ENCODE peak calls at places on chromosomes 1 and 21, in six cellular contexts. Y is mucosa of descending colon, F is upper lobe of left lung, T is astrocyte of the spinal cord, V is A549, A is brain microvascular endothelial cell. N is an unnamed sample.

GRCh38 chr1:95655321-95656020 is 421.5 kb downstream of the RWDD3 start:
- DNase-seq in Y (no peak), A (no peak), V (no peak), F (no peak), T (no peak), N (no peak)

GRCh38 chr1:241531195-241532172 is 694 bp upstream of the KMO start:
- DNase-seq in A (no peak), T (peak), F (no peak), Y (no peak), V (peak), N (peak)

GRCh38 chr1:19478241-19478780 is 7.0 kb downstream of the CAPZB start:
- DNase-seq in V (no peak), T (no peak), Y (no peak), F (no peak), A (no peak), N (no peak)

GRCh38 chr1:147292012-147292411 is 49.5 kb downstream of the CHD1L start:
- DNase-seq in A (peak), F (no peak), Y (no peak), T (peak), V (no peak), N (peak)

GRCh38 chr1:1116701-1117468 is 996 bp upstream of the C1orf159 start:
- DNase-seq in F (no peak), T (no peak), V (peak), A (no peak), Y (peak), N (no peak)

GRCh38 chr1:151196292-151196800 is 2.0 kb upstream of the PIP5K1A start:
- DNase-seq in Y (no peak), A (peak), V (peak), F (no peak), T (peak), N (no peak)

GRCh38 chr1:25198731-25199231 is 33.5 kb downstream of the SYF2 start:
- DNase-seq in A (peak), F (peak), Y (peak), T (peak), V (no peak), N (no peak)

GRCh38 chr1:26861889-26862371 is 1.0 kb upstream of the SFN start:
- DNase-seq in V (no peak), Y (peak), F (no peak), A (no peak), T (no peak), N (no peak)

GRCh38 chr1:228463559-228464455 is 23.4 kb upstream of the RNF187 start:
- DNase-seq in V (peak), A (no peak), T (no peak), Y (peak), F (peak), N (no peak)

GRCh38 chr1:236168716-236169429 is 26.5 kb downstream of the GPR137B start:
- DNase-seq in V (peak), T (peak), A (peak), F (peak), Y (no peak), N (no peak)

GRCh38 chr1:24003331-24003972 is 23.3 kb upstream of the SRSF10 start:
- DNase-seq in A (peak), Y (no peak), V (no peak), F (no peak), T (peak), N (no peak)

GRCh38 chr1:169511339-169512028 is 25.7 kb upstream of the SLC19A2 start:
- DNase-seq in V (no peak), A (peak), T (peak), Y (no peak), F (no peak), N (peak)

GRCh38 chr1:39789571-39790110 is 976 bp upstream of the BMP8B start:
- DNase-seq in Y (no peak), V (no peak), F (no peak), T (no peak), A (no peak), N (no peak)
- H3K4me3 ChIP-seq in Y (no peak), V (peak), F (peak), T (no peak), A (no peak), N (no peak)

DNA sequence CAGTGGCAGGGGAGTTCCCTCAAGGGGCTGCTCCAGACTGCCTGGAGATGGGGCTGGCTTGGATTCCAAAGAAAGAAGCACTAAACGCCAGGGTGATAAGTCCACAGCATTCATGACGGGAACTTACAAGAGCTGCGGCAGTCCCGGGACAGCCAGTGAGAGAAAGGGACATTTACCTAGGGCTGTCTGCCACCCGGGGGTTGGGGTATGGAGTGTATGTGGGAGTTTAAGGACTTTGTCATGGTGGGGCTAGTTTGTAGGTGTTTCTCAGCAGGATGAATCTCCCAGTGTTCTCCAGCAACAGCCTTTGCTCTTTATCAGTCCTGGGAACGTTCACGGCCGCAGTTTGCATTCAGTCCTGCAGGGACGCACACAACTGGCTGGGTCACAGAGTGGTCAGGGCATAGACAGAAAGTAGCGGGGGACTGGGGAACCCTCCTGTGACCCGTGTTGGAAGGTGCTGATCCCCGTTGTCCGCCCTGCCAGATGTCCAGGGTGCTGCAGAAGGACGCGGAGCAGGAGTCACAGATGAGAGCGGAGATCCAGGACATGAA is 41.4 kb upstream of the HMGN1 start:
- DNase-seq in T (no peak), A (no peak), Y (no peak), F (no peak), V (no peak), N (no peak)
- TF ChIP-seq CTCF in T (no peak), A (no peak), Y (no peak), F (no peak), V (no peak), N (no peak)

DNA sequence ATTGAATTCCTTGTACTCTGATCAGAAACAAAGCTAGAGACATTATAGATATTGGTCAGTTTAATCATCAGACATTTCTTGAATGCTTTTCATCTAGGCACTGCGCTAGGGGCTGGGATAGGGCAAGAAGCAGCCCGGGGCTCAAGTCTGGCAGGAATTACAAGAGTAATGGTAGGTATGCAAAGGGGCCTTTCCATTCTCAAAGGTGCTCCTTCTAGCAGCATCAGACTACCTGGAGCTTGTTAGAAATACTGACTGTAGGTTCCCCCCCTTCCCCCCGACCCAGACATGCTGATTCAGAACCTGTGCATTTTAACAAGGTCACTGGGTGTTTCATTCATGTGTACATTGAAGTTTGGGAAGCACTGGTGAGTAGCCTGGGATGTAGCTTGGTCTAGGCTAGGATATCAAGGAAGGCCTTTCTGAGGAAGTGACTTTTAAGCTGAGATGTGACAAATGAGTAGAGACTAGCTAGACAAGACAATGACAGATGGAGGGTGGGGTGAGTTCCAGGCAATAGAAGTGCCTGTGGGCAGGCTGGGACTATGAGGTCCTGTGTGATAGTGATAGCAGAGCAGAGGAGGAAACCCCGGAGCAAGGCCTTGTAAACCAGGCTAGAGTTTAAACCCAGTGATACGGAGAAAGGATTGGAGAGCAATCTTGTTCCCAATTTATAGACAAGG is 26.3 kb downstream of the NFASC start:
- DNase-seq in T (no peak), Y (no peak), V (no peak), A (no peak), F (no peak), N (no peak)
- H3K4me3 ChIP-seq in T (no peak), Y (no peak), V (no peak), A (no peak), F (no peak), N (no peak)

DNA sequence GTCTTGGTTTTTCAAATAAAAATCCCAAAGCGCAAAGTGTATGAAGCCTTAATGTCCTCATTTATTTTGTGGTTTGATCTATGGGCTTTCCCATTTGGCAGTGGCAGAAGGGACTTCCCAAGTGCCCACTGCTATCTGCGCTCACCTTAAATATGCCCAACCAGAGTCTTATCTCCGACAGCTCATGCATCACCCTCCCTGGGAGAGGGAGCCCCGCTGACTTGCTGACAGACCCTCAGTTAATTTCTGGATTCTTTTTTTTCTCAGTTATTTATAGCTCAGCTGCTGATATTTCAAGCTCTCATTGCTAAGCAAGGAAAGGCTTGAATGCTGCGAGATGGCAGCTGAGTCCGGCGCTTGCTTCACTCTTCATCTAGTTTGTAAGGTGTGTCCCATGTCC is 19.3 kb downstream of the KAZN start:
- DNase-seq in Y (no peak), A (no peak), F (no peak), T (no peak), V (no peak), N (no peak)
- TF ChIP-seq CTCF in Y (no peak), A (no peak), F (no peak), T (no peak), V (no peak), N (no peak)

DNA sequence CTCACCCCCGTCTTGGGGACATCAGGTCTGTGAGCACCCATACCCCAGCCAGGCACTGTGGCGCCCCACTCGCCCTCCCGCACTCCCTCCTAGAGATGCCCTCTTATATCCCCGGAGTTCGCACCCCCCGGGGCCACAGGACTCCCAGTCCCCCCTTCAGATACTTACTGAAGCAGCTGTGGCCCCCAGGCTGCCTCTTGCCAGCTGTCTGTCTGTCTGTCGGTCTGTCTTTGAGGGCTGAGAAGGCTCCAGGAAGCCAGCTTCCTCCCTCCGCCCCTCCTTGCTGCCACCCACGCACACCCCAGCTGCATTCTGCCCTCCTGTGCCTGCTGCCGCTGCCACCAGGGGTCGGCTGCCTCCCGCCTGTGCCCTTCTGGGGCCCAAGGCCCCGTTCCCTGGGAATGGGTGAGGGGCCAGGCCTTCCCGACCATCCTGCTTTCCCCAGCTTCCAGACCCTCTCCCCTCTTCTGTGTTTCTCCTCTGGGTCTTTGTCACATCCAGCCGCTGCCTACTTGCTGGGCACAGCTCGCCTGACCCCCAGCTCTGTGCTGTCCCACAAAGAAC is at the start of gene PTPN7:
- DNase-seq in A (no peak), F (peak), Y (peak), T (no peak), V (no peak), N (no peak)
- H3K4me3 ChIP-seq in A (no peak), F (no peak), Y (no peak), T (no peak), V (no peak), N (no peak)

GRCh38 chr1:183022202-183023145 is 746 bp upstream of the LAMC1 start:
- DNase-seq in T (peak), A (peak), F (peak), Y (peak), V (peak), N (peak)

GRCh38 chr1:183023146-183023600 is at the start of gene LAMC1:
- DNase-seq in Y (peak), V (peak), A (peak), T (peak), F (peak), N (no peak)

GRCh38 chr1:183019126-183019740 is 4.0 kb upstream of the LAMC1 start:
- DNase-seq in Y (no peak), T (no peak), V (no peak), F (no peak), A (no peak), N (no peak)

GRCh38 chr1:183021405-183022201 is 1.6 kb upstream of the LAMC1 start:
- DNase-seq in V (no peak), A (no peak), T (no peak), F (no peak), Y (no peak), N (no peak)

GRCh38 chr1:183019860-183020259 is 3.4 kb upstream of the LAMC1 start:
- DNase-seq in F (no peak), A (no peak), V (no peak), Y (no peak), T (peak), N (no peak)
- TF ChIP-seq CTCF in F (no peak), A (peak), V (peak), Y (no peak), T (peak), N (no peak)

DNA sequence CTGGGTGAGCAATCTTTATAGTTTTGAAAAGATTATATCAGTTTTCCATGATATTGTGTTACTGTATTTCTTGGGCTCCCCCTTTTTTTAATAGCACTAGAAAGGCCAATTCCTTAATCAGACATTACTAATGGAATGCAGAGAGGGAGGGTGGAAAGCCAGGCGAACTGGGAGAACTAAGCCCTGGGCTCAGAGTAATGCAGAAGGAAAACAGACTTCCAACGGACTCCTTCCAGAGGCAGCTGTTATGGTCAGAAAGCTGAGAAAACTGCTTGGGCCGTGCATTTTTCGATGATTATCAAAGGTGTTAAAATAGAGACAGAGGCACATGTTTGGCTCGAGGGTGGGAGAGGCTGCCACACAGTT is 206.4 kb downstream of the FOXD2 start:
- DNase-seq in V (no peak), Y (no peak), T (peak), A (no peak), F (no peak), N (no peak)
- H3K4me3 ChIP-seq in V (no peak), Y (no peak), T (no peak), A (no peak), F (no peak), N (no peak)

DNA sequence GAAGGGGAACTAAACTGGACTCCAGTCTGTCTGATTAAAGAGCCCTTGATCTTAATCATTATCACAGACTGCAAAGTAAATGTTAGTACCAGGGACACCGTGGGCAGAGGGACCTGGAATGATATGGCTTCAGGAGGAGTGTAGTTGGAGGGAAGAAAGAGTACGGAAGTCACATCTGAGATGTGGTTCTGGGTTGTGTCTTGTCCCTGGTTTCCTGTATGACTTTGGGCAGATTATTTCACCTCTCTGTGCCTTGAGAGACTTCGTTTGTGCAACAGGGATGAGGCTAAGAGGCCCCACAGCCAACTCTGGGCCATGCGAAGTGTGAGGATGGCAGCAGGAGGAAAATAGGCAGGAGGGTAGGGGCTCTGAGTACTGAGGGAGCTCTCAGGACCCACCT is 76.1 kb upstream of the SLC2A1 start:
- DNase-seq in T (no peak), V (no peak), A (no peak), Y (no peak), F (no peak), N (no peak)
- TF ChIP-seq CTCF in T (no peak), V (no peak), A (no peak), Y (no peak), F (no peak), N (no peak)

DNA sequence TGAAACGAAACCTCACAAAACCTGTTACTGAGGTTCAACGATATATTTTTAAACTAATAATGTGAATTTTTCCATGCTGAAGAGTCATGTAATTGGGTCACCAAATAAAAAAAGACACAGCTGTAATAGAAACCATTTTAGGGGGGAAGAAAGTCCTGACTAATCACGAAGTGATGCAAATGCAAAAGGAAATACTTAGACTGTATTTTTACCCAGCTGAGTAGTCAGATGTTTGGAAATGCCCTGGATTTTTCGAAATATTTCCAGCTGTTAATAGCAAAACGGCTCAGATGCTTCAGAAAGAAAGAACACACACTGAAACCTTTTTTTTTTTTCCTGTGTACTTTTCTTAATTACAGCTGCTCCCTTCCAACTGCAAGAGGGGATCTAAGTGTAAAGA is 210.3 kb downstream of the SETD4 start:
- DNase-seq in A (peak), F (no peak), V (no peak), T (peak), Y (no peak), N (peak)
- H3K4me3 ChIP-seq in A (no peak), F (no peak), V (no peak), T (no peak), Y (no peak), N (no peak)

GRCh38 chr1:91546876-91547275 is 46.2 kb downstream of the CDC7 start:
- DNase-seq in T (no peak), F (peak), Y (no peak), A (no peak), V (no peak), N (no peak)
- TF ChIP-seq CTCF in T (no peak), F (no peak), Y (no peak), A (no peak), V (peak), N (no peak)